ENCODE peak calls at places on chromosomes 3 and 15, in seven cellular contexts. L is NCI-H1694; B is astrocyte; G is H7; X is HuH-7.5; K is LoVo; R is activated naive CD8-positive, alpha-beta T cell treated with anti-CD3 and anti-CD28 coated beads for 36 hours. S is an unnamed sample.

GRCh38 chr15:78438595-78439285 is 724 bp downstream of the IREB2 start:
- DNase-seq in L (no peak), B (peak; percentile 11), G (peak; percentile 57), X (peak; percentile 58), K (peak; percentile 55), R (peak; percentile 36), S (peak; percentile 54)

GRCh38 chr3:7075120-7075519 is 214.2 kb downstream of the GRM7 start:
- DNase-seq in L (no peak), B (no peak), G (no peak), X (no peak), K (no peak), R (no peak), S (no peak)

GRCh38 chr3:23872330-23872729 is 44.5 kb downstream of the NKIRAS1 start:
- DNase-seq in L (no peak), B (no peak), G (no peak), X (no peak), K (no peak), R (no peak), S (no peak)

GRCh38 chr3:104273046-104273649 is 1093.6 kb upstream of the ALCAM start:
- DNase-seq in L (peak; percentile 29), B (peak; percentile 18), G (no peak), X (no peak), K (peak; percentile 47), R (no peak), S (no peak)

GRCh38 chr15:63025460-63025859 is 17.1 kb upstream of the TPM1 start:
- DNase-seq in L (no peak), B (no peak), G (no peak), X (no peak), K (no peak), R (no peak), S (no peak)

GRCh38 chr3:52982839-52983238 is 63.0 kb downstream of the SFMBT1 start:
- DNase-seq in L (no peak), B (no peak), G (no peak), X (no peak), K (no peak), R (peak; percentile 10), S (peak; percentile 31)

GRCh38 chr15:71494565-71494964 is 315.8 kb upstream of the NR2E3 start:
- DNase-seq in L (no peak), B (no peak), G (no peak), X (no peak), K (no peak), R (no peak), S (no peak)

GRCh38 chr3:151265866-151266265 is 12.5 kb downstream of the P2RY14 start:
- DNase-seq in L (no peak), B (no peak), G (no peak), X (no peak), K (no peak), R (no peak), S (no peak)

GRCh38 chr3:66532160-66532587 is 31.4 kb upstream of the LRIG1 start:
- DNase-seq in L (no peak), B (no peak), G (peak; percentile 73), X (no peak), K (no peak), R (no peak), S (no peak)

GRCh38 chr15:76338555-76339301 is 2.2 kb downstream of the ISL2 start:
- DNase-seq in L (no peak), B (no peak), G (peak; percentile 47), X (peak; percentile 39), K (no peak), R (no peak), S (no peak)

GRCh38 chr15:43789409-43789808 is 2.7 kb upstream of the SERF2 start:
- DNase-seq in L (no peak), B (no peak), G (no peak), X (no peak), K (no peak), R (no peak), S (no peak)

GRCh38 chr3:52135332-52135731 is 18.9 kb downstream of the POC1A start:
- DNase-seq in L (no peak), B (no peak), G (no peak), X (no peak), K (no peak), R (no peak), S (no peak)

GRCh38 chr15:51038258-51039042 is 56.3 kb downstream of the TNFAIP8L3 start:
- DNase-seq in L (no peak), B (no peak), G (no peak), X (no peak), K (no peak), R (no peak), S (no peak)

GRCh38 chr15:80242132-80242769 is 9.8 kb downstream of the CTXND1 start:
- DNase-seq in L (no peak), B (no peak), G (peak; percentile 73), X (peak; percentile 63), K (peak; percentile 11), R (peak; percentile 24), S (peak; percentile 49)

GRCh38 chr3:44419159-44419922 is 58.1 kb downstream of the ZNF445 start:
- DNase-seq in L (no peak), B (no peak), G (no peak), X (no peak), K (no peak), R (no peak), S (no peak)

GRCh38 chr3:33439421-33440327 is 531 bp downstream of the UBP1 start:
- DNase-seq in L (no peak), B (peak; percentile 17), G (peak; percentile 86), X (peak; percentile 32), K (peak; percentile 21), R (peak; percentile 56), S (peak; percentile 75)

GRCh38 chr3:98027084-98027445 is 8.1 kb downstream of the GABRR3 start:
- DNase-seq in L (peak; percentile 85), B (no peak), G (no peak), X (no peak), K (no peak), R (no peak), S (no peak)

GRCh38 chr3:188090626-188091309 is 63.2 kb upstream of the LPP start:
- DNase-seq in L (no peak), B (no peak), G (no peak), X (no peak), K (no peak), R (no peak), S (no peak)

GRCh38 chr3:89113887-89114840 is 6.7 kb downstream of the EPHA3 start:
- DNase-seq in L (peak; percentile 10), B (peak; percentile 65), G (peak; percentile 72), X (no peak), K (no peak), R (peak; percentile 30), S (peak; percentile 72)

GRCh38 chr15:73900129-73900712 is 26.0 kb upstream of the LOXL1 start:
- DNase-seq in L (no peak), B (peak; percentile 66), G (no peak), X (no peak), K (no peak), R (no peak), S (no peak)

GRCh38 chr3:197465197-197465995 is 90.4 kb downstream of the BDH1 start:
- DNase-seq in L (no peak), B (no peak), G (no peak), X (no peak), K (no peak), R (no peak), S (no peak)

GRCh38 chr15:63093486-63094205 is 28.0 kb upstream of the LACTB start:
- DNase-seq in L (peak; percentile 43), B (no peak), G (peak; percentile 88), X (peak; percentile 75), K (peak; percentile 87), R (peak; percentile 62), S (peak; percentile 87)

GRCh38 chr3:73653877-73654276 is 29.1 kb upstream of the PDZRN3 start:
- DNase-seq in L (no peak), B (peak; percentile 20), G (no peak), X (no peak), K (no peak), R (no peak), S (no peak)

GRCh38 chr3:189270248-189270832 is 98.6 kb downstream of the TPRG1 start:
- DNase-seq in L (peak; percentile 58), B (peak; percentile 77), G (peak; percentile 9), X (no peak), K (peak; percentile 78), R (peak; percentile 14), S (peak; percentile 67)

GRCh38 chr15:41894791-41895463 is 1.1 kb upstream of the SPTBN5 start:
- DNase-seq in L (peak; percentile 16), B (peak; percentile 71), G (peak; percentile 80), X (no peak), K (peak; percentile 56), R (peak; percentile 79), S (peak; percentile 85)

S was measured in activated CD4-positive, alpha-beta T cell treated with anti-CD3 and anti-CD28 coated beads for 36 hours.